ENCODE peak calls at places on chromosomes 12 and 14, in five cellular contexts. One of them, this sample, is unnamed.
A peak's percentile ranks its signal among the peaks of the same experiment; 100 is the strongest.

GRCh38 chr14:70139384-70139783 is 49.4 kb downstream of the SLC8A3 start:
- DNase-seq in WERI-Rb-1: no peak
- DNase-seq in substantia nigra: no peak
- DNase-seq in ureter: no peak
- DNase-seq in A549: no peak
- DNase-seq in this sample: no peak

GRCh38 chr12:34219046-34219770 is 196.9 kb downstream of the ALG10 start:
- DNase-seq in WERI-Rb-1: no peak
- DNase-seq in substantia nigra: no peak
- DNase-seq in ureter: no peak
- DNase-seq in A549: no peak
- DNase-seq in this sample: no peak

GRCh38 chr12:43736921-43737440 is 21.6 kb downstream of the PUS7L start:
- DNase-seq in WERI-Rb-1: no peak
- DNase-seq in substantia nigra: no peak
- DNase-seq in ureter: no peak
- DNase-seq in A549: no peak
- DNase-seq in this sample: no peak

GRCh38 chr12:91954326-91954725 is 191.3 kb downstream of the BTG1 start:
- DNase-seq in WERI-Rb-1: no peak
- DNase-seq in substantia nigra: no peak
- DNase-seq in ureter: no peak
- DNase-seq in A549: no peak
- DNase-seq in this sample: no peak

GRCh38 chr12:112190626-112191025 is 65.3 kb downstream of the TRAFD1 start:
- DNase-seq in WERI-Rb-1: no peak
- DNase-seq in substantia nigra: no peak
- DNase-seq in ureter: no peak
- DNase-seq in A549: no peak
- DNase-seq in this sample: no peak

GRCh38 chr12:130714591-130715149 is 1.4 kb downstream of the RIMBP2 start:
- DNase-seq in WERI-Rb-1: peak; percentile 68
- DNase-seq in substantia nigra: peak; percentile 25
- DNase-seq in ureter: no peak
- DNase-seq in A549: no peak
- DNase-seq in this sample: peak; percentile 38

GRCh38 chr14:102504302-102504950 is 5.2 kb downstream of the ANKRD9 start:
- DNase-seq in WERI-Rb-1: no peak
- DNase-seq in substantia nigra: no peak
- DNase-seq in ureter: no peak
- DNase-seq in A549: no peak
- DNase-seq in this sample: no peak

GRCh38 chr12:114895081-114895480 is 211.1 kb upstream of the TBX3 start:
- DNase-seq in WERI-Rb-1: no peak
- DNase-seq in substantia nigra: no peak
- DNase-seq in ureter: no peak
- DNase-seq in A549: no peak
- DNase-seq in this sample: no peak

GRCh38 chr12:70691018-70691672 is 53.9 kb upstream of the PTPRB start:
- DNase-seq in WERI-Rb-1: no peak
- DNase-seq in substantia nigra: no peak
- DNase-seq in ureter: no peak
- DNase-seq in A549: no peak
- DNase-seq in this sample: no peak

This sample was measured in glutamatergic neuron.